ENCODE peak calls at places on chromosomes 5 and 9, in seven cellular contexts. E is tibial nerve, F is brain microvascular endothelial cell, M is fibroblast of lung, B is tibial artery, T is SK-N-SH, V is heart right ventricle. J is an unnamed sample. For H3K36me3, the result is how much of the 10 kb centered on the place peaks cover.

GRCh38 chr5:124824637-124825158 is 78.3 kb upstream of the ZNF608 start:
- DNase-seq in E (no peak), F (peak), M (peak), B (no peak), T (peak), V (no peak), J (peak)

GRCh38 chr9:35067056-35067455 is 5.4 kb downstream of the VCP start:
- DNase-seq in E (no peak), F (no peak), M (no peak), B (peak), T (no peak), V (no peak), J (no peak)

GRCh38 chr5:120464627-120465280 is 654 bp downstream of the PRR16 start:
- DNase-seq in E (no peak), F (peak), M (peak), B (peak), T (peak), V (peak), J (no peak)

GRCh38 chr9:134642385-134643181 is 980 bp downstream of the COL5A1 start:
- DNase-seq in E (peak), F (peak), M (peak), B (peak), T (peak), V (peak), J (no peak)

GRCh38 chr9:93486269-93486668 is 32.9 kb upstream of the FAM120AOS start:
- DNase-seq in E (no peak), F (no peak), M (no peak), B (no peak), T (no peak), V (no peak), J (no peak)

GRCh38 chr5:95730730-95731570 is at the start of gene RHOBTB3:
- DNase-seq in E (peak), F (peak), M (peak), B (peak), T (peak), V (peak), J (no peak)

GRCh38 chr9:21657966-21658667 is 144.3 kb upstream of the MTAP start:
- DNase-seq in E (no peak), F (no peak), M (peak), B (no peak), T (no peak), V (no peak), J (no peak)

GRCh38 chr9:91606255-91606995 is 182.8 kb upstream of the NFIL3 start:
- DNase-seq in E (no peak), F (no peak), M (no peak), B (no peak), T (no peak), V (no peak), J (no peak)

GRCh38 chr9:137300607-137301085 is 1.4 kb downstream of the NRARP start:
- DNase-seq in E (no peak), F (no peak), M (no peak), B (no peak), T (peak), V (peak), J (no peak)

GRCh38 chr9:108272350-108272899 is 583.4 kb downstream of the ACTL7B start:
- DNase-seq in E (peak), F (peak), M (peak), B (no peak), T (peak), V (peak), J (no peak)

GRCh38 chr9:136564379-136564988 is 18.6 kb upstream of the NOTCH1 start:
- DNase-seq in E (peak), F (peak), M (peak), B (peak), T (no peak), V (peak), J (no peak)

GRCh38 chr5:76371955-76372319 is 31.1 kb upstream of the IQGAP2 start:
- DNase-seq in E (no peak), F (no peak), M (peak), B (no peak), T (no peak), V (no peak), J (no peak)

GRCh38 chr5:110951373-110951791 is 120.1 kb upstream of the TSLP start:
- DNase-seq in E (no peak), F (no peak), M (peak), B (no peak), T (no peak), V (no peak), J (peak)

GRCh38 chr9:89884356-89885083 is 279.7 kb downstream of the GADD45G start:
- DNase-seq in E (no peak), F (no peak), M (no peak), B (peak), T (no peak), V (peak), J (no peak)

GRCh38 chr5:125327676-125328075 is 581.2 kb upstream of the ZNF608 start:
- DNase-seq in E (no peak), F (no peak), M (no peak), B (no peak), T (no peak), V (no peak), J (no peak)

GRCh38 chr9:91623004-91623403 is 199.4 kb upstream of the NFIL3 start:
- DNase-seq in E (no peak), F (no peak), M (peak), B (no peak), T (no peak), V (no peak), J (no peak)

GRCh38 chr5:104372796-104373195 is 810.2 kb upstream of the NUDT12 start:
- DNase-seq in E (no peak), F (no peak), M (peak), B (no peak), T (no peak), V (no peak), J (no peak)

GRCh38 chr5:151195622-151196021 is 28.3 kb downstream of the CCDC69 start:
- DNase-seq in E (no peak), F (no peak), M (no peak), B (no peak), T (no peak), V (no peak), J (no peak)

GRCh38 chr9:103867886-103868285 is 226.2 kb upstream of the SMC2 start:
- DNase-seq in E (no peak), F (no peak), M (no peak), B (no peak), T (no peak), V (no peak), J (no peak)

GRCh38 chr9:133374612-133375115 is 1.2 kb downstream of the SURF4 start:
- DNase-seq in E (no peak), F (peak), M (peak), B (no peak), T (no peak), V (no peak), J (no peak)

GRCh38 chr5:179407191-179408175 is 62.2 kb upstream of the ADAMTS2 start:
- DNase-seq in E (no peak), F (no peak), M (no peak), B (no peak), T (peak), V (no peak), J (no peak)

GRCh38 chr5:80269991-80270438 is 14.2 kb upstream of the SERINC5 start:
- DNase-seq in E (no peak), F (no peak), M (no peak), B (no peak), T (no peak), V (no peak), J (no peak)

GRCh38 chr5:28576022-28576421 is 1537.6 kb upstream of the CDH9 start:
- DNase-seq in E (no peak), F (peak), M (peak), B (no peak), T (no peak), V (no peak), J (no peak)

GRCh38 chr9:105415344-105415980 is 32.4 kb upstream of the FSD1L start:
- DNase-seq in E (peak), F (peak), M (peak), B (no peak), T (peak), V (peak), J (no peak)

GRCh38 chr5:5141011-5141599 is 975 bp downstream of the ADAMTS16 start:
- DNase-seq in E (no peak), F (no peak), M (no peak), B (no peak), T (no peak), V (no peak), J (no peak)

GRCh38 chr5:147339313-147339712 is 104.5 kb downstream of the STK32A start:
- DNase-seq in E (no peak), F (no peak), M (no peak), B (no peak), T (no peak), V (no peak), J (no peak)

GRCh38 chr5:38650540-38651275 is 94.3 kb upstream of the LIFR start:
- DNase-seq in E (no peak), F (peak), M (peak), B (no peak), T (no peak), V (no peak), J (no peak)

GRCh38 chr9:99445377-99445891 is 223.4 kb downstream of the SEC61B start:
- DNase-seq in E (peak), F (peak), M (peak), B (peak), T (no peak), V (peak), J (peak)

GRCh38 chr5:89034588-89034987 is 151.6 kb upstream of the MEF2C start:
- DNase-seq in E (no peak), F (peak), M (peak), B (no peak), T (no peak), V (no peak), J (no peak)

GRCh38 chr9:73869261-73869660 is 627.9 kb upstream of the RORB start:
- DNase-seq in E (no peak), F (peak), M (peak), B (no peak), T (no peak), V (no peak), J (peak)

GRCh38 chr9:126755325-126755875 is 49.4 kb upstream of the ZBTB43 start:
- DNase-seq in E (no peak), F (no peak), M (no peak), B (no peak), T (no peak), V (no peak), J (no peak)

GRCh38 chr5:123092696-123093095 is 3.7 kb downstream of the PRDM6 start:
- DNase-seq in E (no peak), F (no peak), M (no peak), B (no peak), T (no peak), V (no peak), J (no peak)

GRCh38 chr5:123094227-123094918 is 5.3 kb downstream of the PRDM6 start:
- DNase-seq in E (no peak), F (no peak), M (no peak), B (no peak), T (peak), V (no peak), J (no peak)

GRCh38 chr5:123094919-123095693 is 6.1 kb downstream of the PRDM6 start:
- DNase-seq in E (no peak), F (no peak), M (no peak), B (peak), T (peak), V (no peak), J (no peak)

GRCh38 chr5:123091988-123092583 is 3.0 kb downstream of the PRDM6 start:
- DNase-seq in E (no peak), F (no peak), M (peak), B (no peak), T (no peak), V (no peak), J (no peak)

DNA sequence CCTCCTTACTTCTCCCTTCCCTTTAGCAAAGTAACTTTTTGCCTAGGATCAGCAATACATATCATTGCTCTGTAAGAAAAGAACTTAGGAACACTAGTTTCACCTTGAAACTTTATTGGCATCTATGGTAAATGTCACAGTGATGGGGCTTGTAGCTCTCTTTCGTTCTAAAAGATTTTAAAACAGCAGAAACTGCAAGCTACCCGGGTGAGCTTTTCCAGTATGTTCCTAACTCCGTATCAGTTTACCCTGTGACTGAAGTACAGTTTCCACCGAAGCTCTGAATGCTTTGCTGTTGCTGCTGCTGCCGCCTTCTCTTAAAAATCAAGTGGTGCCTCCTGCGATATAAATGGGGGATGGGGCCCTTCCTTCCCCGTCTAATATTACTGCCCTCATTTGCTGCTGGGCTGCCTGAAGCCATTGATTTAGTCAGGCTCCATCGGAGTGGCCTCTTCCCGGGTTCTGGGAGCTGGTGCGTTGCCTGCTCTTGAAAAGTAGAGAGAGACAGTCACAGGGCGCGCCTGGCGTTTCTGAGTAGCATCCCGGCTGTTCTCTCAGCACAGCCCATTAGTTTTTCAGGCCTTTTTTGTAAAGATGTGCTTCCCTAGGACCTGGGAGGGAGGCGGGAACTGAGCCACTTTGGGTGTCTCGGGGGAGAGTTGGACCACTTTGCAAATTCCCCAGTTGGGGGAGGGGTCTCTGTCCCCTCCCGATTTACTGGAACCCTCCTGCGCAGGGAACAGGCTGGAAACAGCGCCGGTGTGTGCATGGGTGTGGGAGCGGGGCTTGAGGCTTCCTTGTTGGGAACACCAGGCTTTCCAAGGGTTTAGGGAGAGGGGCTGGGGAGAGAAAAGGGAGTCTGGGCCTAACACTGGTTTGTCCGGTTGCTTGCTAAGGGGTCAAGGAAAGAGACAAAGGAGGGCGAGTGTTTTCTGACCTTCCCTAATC is 4.5 kb downstream of the PRDM6 start:
- DNase-seq in E (no peak), F (no peak), M (no peak), B (no peak), T (peak), V (no peak), J (no peak)
- H3K4me3 ChIP-seq in E (no peak), F (no peak), M (peak), B (peak), T (no peak), V (no peak), J (no peak)

GRCh38 chr5:131389096-131389868 is 125.4 kb downstream of the CDC42SE2 start:
- DNase-seq in E (no peak), F (no peak), M (no peak), B (no peak), T (no peak), V (no peak), J (no peak)
- H3K36me3 ChIP-seq in E (under half), F (under half), M (under half), B (under half), T (under half), V (under half), J (under half)

GRCh38 chr5:128535225-128535624 is 2.8 kb downstream of the FBN2 start:
- DNase-seq in E (no peak), F (no peak), M (peak), B (no peak), T (no peak), V (no peak), J (no peak)
- TF ChIP-seq CTCF in E (no peak), F (no peak), M (no peak), B (no peak), T (no peak), V (no peak), J (no peak)

GRCh38 chr9:96611302-96611701 is 8.3 kb downstream of the CDC14B start:
- DNase-seq in E (no peak), F (no peak), M (no peak), B (no peak), T (no peak), V (no peak), J (no peak)

GRCh38 chr9:96605328-96605727 is 14.3 kb downstream of the CDC14B start:
- DNase-seq in E (no peak), F (no peak), M (no peak), B (no peak), T (no peak), V (peak), J (no peak)

GRCh38 chr9:96609732-96610131 is 9.9 kb downstream of the CDC14B start:
- DNase-seq in E (no peak), F (no peak), M (no peak), B (no peak), T (no peak), V (no peak), J (no peak)

GRCh38 chr9:96604005-96604320 is 15.7 kb downstream of the CDC14B start:
- DNase-seq in E (peak), F (no peak), M (peak), B (peak), T (no peak), V (no peak), J (no peak)

GRCh38 chr9:96607971-96608370 is 11.7 kb downstream of the CDC14B start:
- DNase-seq in E (no peak), F (no peak), M (no peak), B (no peak), T (peak), V (no peak), J (no peak)
- H3K4me3 ChIP-seq in E (no peak), F (no peak), M (no peak), B (no peak), T (no peak), V (no peak), J (no peak)

GRCh38 chr9:123090956-123091355 is 57.5 kb downstream of the GPR21 start:
- DNase-seq in E (no peak), F (no peak), M (no peak), B (no peak), T (no peak), V (no peak), J (no peak)
- H3K36me3 ChIP-seq in E (under half), F (under half), M (under half), B (half or more), T (half or more), V (under half), J (under half)

J was measured in kidney epithelial cell.